ENCODE peak calls at places on chromosomes 16 and 17, in eight cellular contexts. P, J, C, H, Z, F, X and E are unnamed samples. For H3K4me1, the result is how much of the 10 kb centered on the place peaks cover.

GRCh38 chr16:30113711-30114333 is 485 bp upstream of the GDPD3 start:
- DNase-seq in P (no peak), J (no peak), C (no peak), H (no peak), Z (no peak), F (no peak), X (no peak), E (no peak)

GRCh38 chr17:34171245-34171818 is 83.8 kb upstream of the CCL2 start:
- DNase-seq in P (peak), J (peak), C (peak), H (peak), Z (peak), F (no peak), X (peak), E (peak)

GRCh38 chr16:61149709-61150108 is 886.5 kb downstream of the CDH8 start:
- DNase-seq in P (no peak), J (no peak), C (no peak), H (no peak), Z (no peak), F (no peak), X (no peak), E (no peak)

GRCh38 chr17:81364278-81365147 is 30.7 kb upstream of the BAHCC1 start:
- DNase-seq in P (no peak), J (no peak), C (peak), H (no peak), Z (no peak), F (no peak), X (no peak), E (no peak)

GRCh38 chr16:67884-68789 is 4.3 kb downstream of the RHBDF1 start:
- DNase-seq in P (peak), J (no peak), C (no peak), H (no peak), Z (no peak), F (no peak), X (no peak), E (no peak)

GRCh38 chr17:10114931-10115535 is 83.4 kb downstream of the GAS7 start:
- DNase-seq in P (peak), J (peak), C (no peak), H (peak), Z (peak), F (no peak), X (peak), E (peak)

GRCh38 chr17:68576811-68577551 is 24.2 kb downstream of the FAM20A start:
- DNase-seq in P (no peak), J (peak), C (no peak), H (no peak), Z (peak), F (no peak), X (peak), E (no peak)

GRCh38 chr17:61209524-61209923 is 190.1 kb upstream of the TBX2 start:
- DNase-seq in P (no peak), J (no peak), C (no peak), H (no peak), Z (no peak), F (no peak), X (no peak), E (no peak)

GRCh38 chr16:67278773-67279295 is 498 bp upstream of the PLEKHG4 start:
- DNase-seq in P (peak), J (no peak), C (peak), H (no peak), Z (peak), F (no peak), X (peak), E (no peak)

GRCh38 chr16:56203052-56203451 is 11.8 kb downstream of the GNAO1 start:
- DNase-seq in P (peak), J (peak), C (peak), H (peak), Z (no peak), F (no peak), X (no peak), E (no peak)

GRCh38 chr17:499836-500543 is 147.4 kb upstream of the RPH3AL start:
- DNase-seq in P (peak), J (peak), C (no peak), H (no peak), Z (peak), F (no peak), X (no peak), E (peak)

GRCh38 chr17:67221062-67221998 is 23.7 kb downstream of the HELZ start:
- DNase-seq in P (peak), J (peak), C (no peak), H (peak), Z (peak), F (no peak), X (no peak), E (no peak)

GRCh38 chr16:17773698-17774101 is 302.9 kb upstream of the XYLT1 start:
- DNase-seq in P (no peak), J (no peak), C (no peak), H (no peak), Z (no peak), F (no peak), X (no peak), E (no peak)

GRCh38 chr17:60554377-60554788 is 28.3 kb upstream of the APPBP2 start:
- DNase-seq in P (no peak), J (no peak), C (no peak), H (no peak), Z (peak), F (no peak), X (no peak), E (peak)

GRCh38 chr16:57807252-57807967 is 5.1 kb upstream of the KIFC3 start:
- DNase-seq in P (no peak), J (no peak), C (no peak), H (no peak), Z (no peak), F (no peak), X (no peak), E (no peak)

GRCh38 chr16:72552675-72553074 is 380.7 kb upstream of the PMFBP1 start:
- DNase-seq in P (no peak), J (no peak), C (no peak), H (no peak), Z (no peak), F (no peak), X (no peak), E (no peak)

GRCh38 chr16:60674241-60674640 is 1362.0 kb downstream of the CDH8 start:
- DNase-seq in P (no peak), J (no peak), C (no peak), H (no peak), Z (no peak), F (no peak), X (no peak), E (no peak)

GRCh38 chr17:21275579-21276339 is 8.8 kb upstream of the MAP2K3 start:
- DNase-seq in P (peak), J (peak), C (peak), H (peak), Z (peak), F (no peak), X (peak), E (peak)

GRCh38 chr16:54443352-54443751 is 156.8 kb upstream of the IRX3 start:
- DNase-seq in P (no peak), J (no peak), C (no peak), H (no peak), Z (no peak), F (no peak), X (no peak), E (no peak)

GRCh38 chr16:80144191-80144590 is 396.6 kb upstream of the DYNLRB2 start:
- DNase-seq in P (no peak), J (no peak), C (no peak), H (no peak), Z (no peak), F (no peak), X (no peak), E (no peak)

GRCh38 chr16:20740007-20740883 is 1.4 kb downstream of the THUMPD1 start:
- DNase-seq in P (no peak), J (peak), C (no peak), H (no peak), Z (peak), F (no peak), X (no peak), E (no peak)

GRCh38 chr17:43999024-43999423 is 5.4 kb upstream of the NAGS start:
- DNase-seq in P (no peak), J (no peak), C (no peak), H (no peak), Z (no peak), F (no peak), X (no peak), E (no peak)

GRCh38 chr16:75351183-75351582 is 82.1 kb downstream of the CFDP1 start:
- DNase-seq in P (no peak), J (no peak), C (no peak), H (no peak), Z (no peak), F (no peak), X (no peak), E (no peak)

GRCh38 chr16:75383141-75383540 is 50.2 kb downstream of the CFDP1 start:
- DNase-seq in P (no peak), J (no peak), C (no peak), H (no peak), Z (no peak), F (no peak), X (no peak), E (no peak)

GRCh38 chr17:29846298-29846697 is 83.7 kb downstream of the SSH2 start:
- DNase-seq in P (no peak), J (no peak), C (no peak), H (no peak), Z (no peak), F (no peak), X (no peak), E (no peak)

GRCh38 chr17:29848737-29849136 is 81.3 kb downstream of the SSH2 start:
- DNase-seq in P (no peak), J (no peak), C (no peak), H (no peak), Z (no peak), F (no peak), X (no peak), E (no peak)

GRCh38 chr17:29844339-29845048 is 85.5 kb downstream of the SSH2 start:
- DNase-seq in P (no peak), J (no peak), C (no peak), H (peak), Z (no peak), F (no peak), X (no peak), E (no peak)

GRCh38 chr17:29847118-29847517 is 82.9 kb downstream of the SSH2 start:
- DNase-seq in P (no peak), J (no peak), C (no peak), H (no peak), Z (no peak), F (no peak), X (no peak), E (no peak)

GRCh38 chr17:29847527-29847931 is 82.5 kb downstream of the SSH2 start:
- DNase-seq in P (no peak), J (no peak), C (no peak), H (no peak), Z (no peak), F (no peak), X (no peak), E (no peak)
- H3K4me1 ChIP-seq in P (under half), J (under half), C (under half), H (under half), Z (under half), F (under half), X (under half), E (under half)

GRCh38 chr17:73343739-73344454 is 32.1 kb upstream of the CDC42EP4 start:
- DNase-seq in P (no peak), J (no peak), C (no peak), H (no peak), Z (no peak), F (no peak), X (no peak), E (no peak)
- H3K27ac ChIP-seq in P (no peak), J (no peak), C (no peak), H (peak), Z (no peak), F (no peak), X (peak), E (no peak)

GRCh38 chr16:2816751-2817495 is at the start of gene PRSS21:
- DNase-seq in P (no peak), J (peak), C (peak), H (no peak), Z (no peak), F (peak), X (no peak), E (no peak)
- TF ChIP-seq CTCF in P (no peak), J (peak), C (peak), H (no peak), Z (no peak), F (peak), X (no peak), E (no peak)

GRCh38 chr17:75398279-75398678 is 7.2 kb downstream of the GRB2 start:
- DNase-seq in P (no peak), J (no peak), C (no peak), H (no peak), Z (no peak), F (no peak), X (no peak), E (no peak)
- H3K4me1 ChIP-seq in P (half or more), J (half or more), C (under half), H (under half), Z (under half), F (under half), X (under half), E (under half)

DNA sequence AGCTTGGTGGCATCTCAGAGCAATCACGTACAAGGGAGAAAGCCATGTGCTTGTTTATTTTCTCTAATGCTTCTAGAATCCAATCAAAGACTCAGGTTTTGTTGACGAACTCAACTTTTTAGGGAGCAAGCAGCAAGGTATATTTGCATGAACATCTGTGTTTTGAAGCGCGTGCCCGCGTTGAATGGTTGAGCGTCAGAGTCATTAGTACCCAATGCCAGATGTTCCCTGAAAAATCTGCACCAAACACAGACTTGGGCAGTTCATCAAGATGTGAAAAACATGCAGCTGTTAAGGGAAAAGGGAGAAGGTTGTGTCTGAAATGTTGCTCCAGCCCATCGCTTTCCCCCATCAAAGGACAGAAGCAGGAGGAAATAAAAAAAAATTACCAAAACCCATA is 170.4 kb downstream of the SNX29 start:
- DNase-seq in P (no peak), J (peak), C (no peak), H (no peak), Z (no peak), F (no peak), X (no peak), E (no peak)
- H3K27ac ChIP-seq in P (no peak), J (peak), C (peak), H (no peak), Z (no peak), F (no peak), X (no peak), E (no peak)

GRCh38 chr16:65068151-65068740 is 53.6 kb downstream of the CDH11 start:
- DNase-seq in P (no peak), J (no peak), C (no peak), H (no peak), Z (no peak), F (no peak), X (no peak), E (no peak)
- TF ChIP-seq CTCF in P (no peak), J (no peak), C (peak), H (no peak), Z (no peak), F (no peak), X (no peak), E (no peak)

GRCh38 chr16:66273036-66273435 is 93.5 kb upstream of the CDH5 start:
- DNase-seq in P (no peak), J (no peak), C (peak), H (peak), Z (no peak), F (no peak), X (no peak), E (no peak)

GRCh38 chr16:66271074-66272060 is 95.1 kb upstream of the CDH5 start:
- DNase-seq in P (no peak), J (no peak), C (peak), H (no peak), Z (no peak), F (peak), X (no peak), E (no peak)

GRCh38 chr16:66270333-66270927 is 96.1 kb upstream of the CDH5 start:
- DNase-seq in P (peak), J (peak), C (peak), H (peak), Z (peak), F (peak), X (peak), E (peak)

GRCh38 chr16:66273644-66274334 is 92.7 kb upstream of the CDH5 start:
- DNase-seq in P (no peak), J (no peak), C (peak), H (peak), Z (no peak), F (no peak), X (no peak), E (no peak)

GRCh38 chr16:66272461-66272860 is 94.0 kb upstream of the CDH5 start:
- DNase-seq in P (no peak), J (no peak), C (peak), H (no peak), Z (no peak), F (peak), X (no peak), E (no peak)
- H3K4me1 ChIP-seq in P (under half), J (under half), C (under half), H (under half), Z (under half), F (under half), X (under half), E (under half)

GRCh38 chr17:42421479-42422332 is 1.4 kb downstream of the CAVIN1 start:
- DNase-seq in P (no peak), J (no peak), C (peak), H (peak), Z (no peak), F (no peak), X (peak), E (peak)
- H3K27ac ChIP-seq in P (no peak), J (no peak), C (no peak), H (peak), Z (peak), F (peak), X (peak), E (peak)

GRCh38 chr16:7615565-7615964 is 282.9 kb downstream of the RBFOX1 start:
- DNase-seq in P (no peak), J (no peak), C (no peak), H (no peak), Z (no peak), F (no peak), X (no peak), E (no peak)
- TF ChIP-seq CTCF in P (no peak), J (peak), C (peak), H (no peak), Z (no peak), F (no peak), X (no peak), E (no peak)

GRCh38 chr17:17366941-17367885 is 64.0 kb downstream of the NT5M start:
- DNase-seq in P (no peak), J (no peak), C (no peak), H (no peak), Z (no peak), F (peak), X (no peak), E (no peak)
- H3K4me1 ChIP-seq in P (under half), J (under half), C (under half), H (under half), Z (under half), F (under half), X (under half), E (under half)